ENCODE peak calls at places on chromosomes 11 and 22, in eight cellular contexts. R, W, T, D, K, L, I and F are unnamed samples.

GRCh38 chr11:108122166-108122628 is 830 bp downstream of the ACAT1 start:
- DNase-seq in W (peak), T (no peak), K (no peak), I (no peak), L (no peak), R (peak), D (no peak), F (no peak)

GRCh38 chr11:62439785-62440602 is 21.2 kb downstream of the SCGB1A1 start:
- DNase-seq in R (peak), T (no peak), W (peak), D (peak), I (no peak), L (no peak), K (no peak), F (no peak)

GRCh38 chr11:35978891-35979290 is 35.0 kb downstream of the LDLRAD3 start:
- DNase-seq in T (no peak), L (no peak), I (no peak), K (no peak), R (no peak), D (no peak), W (no peak), F (no peak)

GRCh38 chr11:28739489-28740280 is 631.5 kb downstream of the METTL15 start:
- DNase-seq in R (no peak), I (no peak), L (no peak), K (no peak), T (no peak), D (no peak), W (no peak), F (no peak)

GRCh38 chr11:95228081-95228859 is 2.7 kb downstream of the SESN3 start:
- DNase-seq in L (no peak), K (no peak), D (no peak), T (no peak), R (no peak), I (no peak), W (no peak), F (no peak)

GRCh38 chr11:68659158-68659921 is 25.0 kb upstream of the GAL start:
- DNase-seq in I (peak), D (peak), K (no peak), L (no peak), W (peak), R (peak), T (no peak), F (peak)

GRCh38 chr11:117424781-117425180 is 97.1 kb downstream of the CEP164 start:
- DNase-seq in T (no peak), L (no peak), D (no peak), K (no peak), W (no peak), I (no peak), R (no peak), F (no peak)

GRCh38 chr11:128365044-128365443 is 222.3 kb downstream of the ETS1 start:
- DNase-seq in I (peak), W (peak), L (no peak), K (no peak), D (peak), T (no peak), R (no peak), F (peak)

GRCh38 chr22:45526263-45526662 is 23.6 kb downstream of the FBLN1 start:
- DNase-seq in K (no peak), I (no peak), T (no peak), R (no peak), L (no peak), D (no peak), W (no peak), F (no peak)

GRCh38 chr11:12196335-12196734 is 85.9 kb downstream of the MICAL2 start:
- DNase-seq in R (no peak), W (no peak), L (no peak), T (no peak), K (no peak), D (no peak), I (no peak), F (no peak)

GRCh38 chr22:40499187-40499753 is 128.9 kb downstream of the SGSM3 start:
- DNase-seq in D (peak), I (peak), R (peak), T (peak), K (no peak), L (peak), W (peak), F (peak)

GRCh38 chr11:6022954-6023353 is 7.6 kb downstream of the OR56A1 start:
- DNase-seq in W (peak), T (peak), D (peak), L (no peak), R (no peak), K (no peak), I (peak), F (peak)

GRCh38 chr11:64253043-64253442 is 1.7 kb downstream of the PLCB3 start:
- DNase-seq in D (no peak), R (no peak), I (no peak), T (no peak), L (no peak), K (no peak), W (no peak), F (no peak)

GRCh38 chr22:39364646-39365405 is 15.0 kb downstream of the SYNGR1 start:
- DNase-seq in I (no peak), R (no peak), W (no peak), K (no peak), L (no peak), D (no peak), T (no peak), F (no peak)

GRCh38 chr11:62627718-62628117 is 5.9 kb upstream of the B3GAT3 start:
- DNase-seq in D (no peak), T (no peak), R (no peak), W (no peak), I (no peak), K (no peak), L (no peak), F (peak)

GRCh38 chr22:28574159-28574788 is 105.4 kb downstream of the TTC28 start:
- DNase-seq in W (no peak), D (no peak), R (no peak), T (no peak), I (no peak), L (no peak), K (no peak), F (no peak)

GRCh38 chr11:995752-996420 is 40.6 kb downstream of the MUC6 start:
- DNase-seq in T (peak), D (no peak), W (peak), L (no peak), K (no peak), R (no peak), I (no peak), F (no peak)

GRCh38 chr11:13047884-13048283 is 38.8 kb downstream of the RASSF10 start:
- DNase-seq in K (no peak), T (no peak), I (no peak), R (no peak), D (no peak), L (no peak), W (no peak), F (no peak)

GRCh38 chr22:27668828-27669797 is 132.4 kb downstream of the MN1 start:
- DNase-seq in T (no peak), R (no peak), W (peak), I (peak), K (no peak), L (no peak), D (peak), F (peak)

GRCh38 chr11:68121067-68121899 is at the start of gene CHKA:
- DNase-seq in R (peak), L (peak), I (peak), W (peak), T (peak), D (peak), K (peak), F (peak)

GRCh38 chr11:88284306-88285057 is 53.1 kb downstream of the CTSC start:
- DNase-seq in L (no peak), R (no peak), I (no peak), D (peak), W (no peak), T (no peak), K (no peak), F (no peak)

GRCh38 chr11:118061401-118062125 is 15.3 kb upstream of the TMPRSS4 start:
- DNase-seq in L (no peak), R (no peak), T (no peak), W (no peak), K (no peak), I (no peak), D (no peak), F (no peak)

GRCh38 chr11:17547932-17548331 is 873 bp downstream of the OTOG start:
- DNase-seq in K (peak), I (no peak), T (no peak), D (no peak), L (no peak), W (no peak), R (no peak), F (no peak)

GRCh38 chr22:20653795-20654342 is 120.0 kb upstream of the SERPIND1 start:
- DNase-seq in I (no peak), L (no peak), K (no peak), T (no peak), D (no peak), R (no peak), W (no peak), F (no peak)

GRCh38 chr11:4523666-4524065 is 21.3 kb upstream of the OR52M1 start:
- DNase-seq in D (no peak), K (no peak), T (no peak), R (no peak), W (no peak), L (no peak), I (no peak), F (no peak)

GRCh38 chr11:17294033-17294432 is 17.5 kb downstream of the NUCB2 start:
- DNase-seq in I (no peak), K (no peak), T (no peak), R (no peak), W (no peak), D (no peak), L (no peak), F (no peak)

GRCh38 chr11:112227002-112227401 is 774 bp downstream of the PTS start:
- DNase-seq in K (no peak), W (peak), I (no peak), R (peak), L (no peak), D (peak), T (no peak), F (peak)

GRCh38 chr11:78158987-78159662 is 19.7 kb upstream of the ALG8 start:
- DNase-seq in I (no peak), K (no peak), W (no peak), L (no peak), D (peak), T (no peak), R (no peak), F (no peak)
- TF ChIP-seq USF2 in I (no peak), K (no peak), W (no peak), L (no peak), D (no peak), T (no peak), R (no peak), F (no peak)

GRCh38 chr22:24186892-24187670 is 5.8 kb downstream of the SUSD2 start:
- DNase-seq in W (no peak), D (no peak), K (no peak), I (no peak), T (no peak), R (peak), L (no peak), F (no peak)
- TF ChIP-seq USF2 in W (no peak), D (no peak), K (no peak), I (no peak), T (no peak), R (no peak), L (no peak), F (no peak)

DNA sequence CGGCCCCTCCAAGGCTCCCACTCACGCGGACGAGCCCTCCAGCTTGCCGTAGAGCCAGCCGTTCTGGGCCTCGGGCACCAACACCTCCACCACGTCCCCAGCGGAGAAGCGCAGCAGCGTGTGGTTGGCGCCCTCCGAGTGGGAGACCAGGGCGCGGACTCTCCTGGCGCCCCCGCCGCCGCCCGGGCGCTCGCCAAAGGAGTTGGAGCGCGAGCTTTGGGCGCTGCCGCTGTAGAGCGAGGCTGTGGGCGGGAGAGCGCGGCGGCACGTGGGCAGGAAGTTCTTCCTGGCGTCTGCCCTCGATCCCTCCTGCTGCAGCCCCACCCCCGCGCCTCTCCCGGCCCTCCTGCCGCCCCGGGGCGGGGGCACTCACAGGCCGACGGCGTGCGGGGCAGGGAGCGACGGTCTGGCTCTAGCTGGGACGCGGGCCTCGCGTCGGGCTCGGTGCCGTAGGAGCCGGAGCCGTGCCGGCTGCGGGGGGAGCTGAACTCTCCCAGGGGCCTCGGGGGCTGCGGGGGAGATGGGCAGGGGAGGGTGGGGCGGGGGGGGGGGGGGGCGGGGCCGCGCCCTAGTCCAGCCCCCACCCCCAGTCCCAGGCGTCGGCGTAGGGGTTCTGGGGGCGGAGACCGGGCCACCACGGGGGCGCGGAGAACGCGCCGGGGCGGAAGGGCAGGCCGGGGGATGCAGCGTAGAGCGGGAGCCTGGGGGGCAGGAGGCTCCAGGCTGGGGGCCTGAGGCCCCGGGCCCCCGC is 4.9 kb upstream of the SLC16A8 start:
- DNase-seq in W (no peak), T (no peak), R (peak), K (no peak), I (no peak), L (no peak), D (no peak), F (no peak)
- TF ChIP-seq USF2 in W (no peak), T (no peak), R (no peak), K (peak), I (no peak), L (no peak), D (peak), F (no peak)

GRCh38 chr22:23008887-23009286 is 61.4 kb upstream of the GNAZ start:
- DNase-seq in I (no peak), K (no peak), W (no peak), T (no peak), D (no peak), R (no peak), L (no peak), F (no peak)
- TF ChIP-seq USF2 in I (no peak), K (no peak), W (no peak), T (no peak), D (no peak), R (no peak), L (no peak), F (no peak)

DNA sequence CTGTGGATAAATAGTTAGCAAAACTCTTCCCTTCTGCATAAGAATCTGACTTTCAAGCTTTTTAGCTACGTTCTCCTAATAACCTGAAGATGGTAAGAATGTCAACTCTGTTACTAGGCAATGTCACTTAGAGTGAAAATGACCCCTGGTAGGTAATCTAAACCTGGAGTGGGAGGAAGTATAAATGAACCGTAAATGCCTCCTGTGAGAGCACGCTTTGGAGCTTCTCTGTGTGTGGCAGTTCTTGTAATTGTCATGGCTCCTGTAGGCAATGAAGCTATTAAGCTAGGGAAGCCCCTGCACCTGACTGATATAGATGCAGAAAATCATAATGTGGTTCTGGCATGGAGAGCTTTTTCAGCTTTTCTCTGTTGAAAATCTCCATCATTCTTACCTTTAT is 29.4 kb downstream of the CALCA start:
- DNase-seq in I (no peak), R (no peak), D (no peak), L (no peak), W (no peak), K (no peak), T (no peak), F (no peak)
- TF ChIP-seq USF2 in I (no peak), R (no peak), D (no peak), L (no peak), W (no peak), K (no peak), T (no peak), F (no peak)

GRCh38 chr11:22809893-22810292 is 19.7 kb downstream of the SVIP start:
- DNase-seq in D (no peak), L (no peak), W (no peak), R (no peak), I (no peak), T (no peak), K (no peak), F (no peak)
- TF ChIP-seq USF2 in D (no peak), L (no peak), W (no peak), R (no peak), I (no peak), T (no peak), K (no peak), F (no peak)

GRCh38 chr11:106400949-106401545 is 323.6 kb downstream of the AASDHPPT start:
- DNase-seq in R (no peak), I (no peak), T (no peak), D (peak), K (no peak), L (no peak), W (no peak), F (no peak)

GRCh38 chr11:106397787-106398355 is 320.4 kb downstream of the AASDHPPT start:
- DNase-seq in L (no peak), I (no peak), R (no peak), D (no peak), W (no peak), T (no peak), K (no peak), F (no peak)

GRCh38 chr11:106399624-106400023 is 322.2 kb downstream of the AASDHPPT start:
- DNase-seq in R (no peak), T (no peak), I (no peak), W (no peak), D (peak), L (no peak), K (no peak), F (no peak)

GRCh38 chr11:106398396-106399074 is 321.1 kb downstream of the AASDHPPT start:
- DNase-seq in W (no peak), K (no peak), T (no peak), I (no peak), R (no peak), D (peak), L (no peak), F (peak)

GRCh38 chr11:106399075-106399500 is 321.6 kb downstream of the AASDHPPT start:
- DNase-seq in I (no peak), L (no peak), K (no peak), R (peak), T (no peak), D (peak), W (no peak), F (peak)
- TF ChIP-seq USF2 in I (no peak), L (no peak), K (no peak), R (no peak), T (no peak), D (no peak), W (no peak), F (no peak)

GRCh38 chr11:43532046-43532445 is 148.5 kb upstream of the HSD17B12 start:
- DNase-seq in D (no peak), W (no peak), K (no peak), L (no peak), I (no peak), R (no peak), T (no peak), F (no peak)
- TF ChIP-seq USF2 in D (no peak), W (no peak), K (no peak), L (no peak), I (no peak), R (no peak), T (no peak), F (no peak)

DNA sequence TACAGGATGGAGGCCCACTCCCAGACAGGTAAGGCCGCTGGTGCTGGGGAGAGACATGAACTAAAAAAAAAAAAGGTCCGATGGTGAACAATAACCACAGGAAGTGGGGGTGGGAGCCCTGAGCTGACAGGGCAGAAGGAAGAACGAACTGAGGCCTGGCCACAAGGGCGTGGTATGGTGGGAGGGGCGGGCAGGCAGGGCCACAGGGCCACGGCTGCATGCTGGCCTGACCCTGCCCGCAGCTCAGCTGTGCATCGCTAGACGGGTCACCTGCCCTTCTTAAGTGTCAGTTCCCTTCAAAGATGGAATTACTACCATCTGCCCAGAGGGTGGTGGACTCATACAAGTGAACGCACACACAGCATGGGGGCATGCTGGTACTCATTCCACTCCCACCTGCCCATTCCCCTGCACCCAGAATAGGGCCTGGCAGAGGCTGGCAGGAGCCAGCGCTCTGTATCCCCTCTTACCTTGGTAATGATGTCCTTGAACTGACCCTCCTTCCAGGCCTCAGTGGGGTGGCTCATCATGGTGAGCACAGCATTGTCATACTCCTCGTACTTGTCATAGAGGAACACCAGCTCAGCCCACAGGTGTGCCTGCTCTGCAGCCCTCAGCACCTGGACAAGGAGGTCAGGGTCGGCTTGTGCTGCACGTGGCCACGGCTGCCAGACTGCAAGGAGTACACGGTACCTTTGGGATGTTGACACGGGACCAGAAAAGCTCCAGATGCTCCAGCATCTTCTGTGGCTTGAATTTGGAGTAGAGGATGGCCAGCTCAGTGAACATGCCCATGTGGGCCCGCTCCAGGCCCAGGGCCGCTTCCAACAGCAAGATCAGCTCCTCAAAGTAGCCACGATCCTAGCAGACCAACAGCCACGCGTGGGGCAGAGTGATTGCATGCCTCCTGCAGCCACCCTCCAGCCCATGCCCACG is 17.5 kb upstream of the SLC25A1 start:
- DNase-seq in R (no peak), I (no peak), K (no peak), W (peak), T (no peak), L (no peak), D (no peak), F (no peak)
- TF ChIP-seq USF2 in R (no peak), I (no peak), K (no peak), W (no peak), T (no peak), L (no peak), D (no peak), F (no peak)